ENCODE peak calls at places on chromosomes 13 and 19, in five cellular contexts. L, G, X, S and O are unnamed samples.

GRCh38 chr19:18871543-18871942 is 24.4 kb downstream of the CERS1 start:
- DNase-seq in S (no peak), L (no peak), X (no peak), G (no peak), O (no peak)

GRCh38 chr13:28574617-28575142 is 79.8 kb upstream of the FLT1 start:
- DNase-seq in L (no peak), S (peak; percentile 25), G (peak; percentile 10), X (peak; percentile 77), O (peak; percentile 68)

GRCh38 chr13:94707400-94708021 is 4.8 kb downstream of the SOX21 start:
- DNase-seq in G (no peak), X (peak; percentile 62), S (no peak), L (peak; percentile 68), O (no peak)

GRCh38 chr19:51356159-51356801 is 9.9 kb downstream of the ETFB start:
- DNase-seq in X (no peak), G (peak; percentile 80), L (no peak), S (no peak), O (no peak)

GRCh38 chr19:31408460-31409124 is 59.4 kb upstream of the TSHZ3 start:
- DNase-seq in X (no peak), S (no peak), G (no peak), L (no peak), O (no peak)

GRCh38 chr19:5265260-5265659 is 75.4 kb downstream of the PTPRS start:
- DNase-seq in G (no peak), X (no peak), L (no peak), S (no peak), O (no peak)

GRCh38 chr19:35713904-35714440 is 3.8 kb upstream of the KMT2B start:
- DNase-seq in L (no peak), G (no peak), S (no peak), X (no peak), O (no peak)

GRCh38 chr13:90792335-90792734 is 555.2 kb upstream of the MIR17HG start:
- DNase-seq in G (no peak), X (no peak), S (no peak), L (no peak), O (no peak)

GRCh38 chr19:2275588-2276428 is 6.2 kb downstream of the PEAK3 start:
- DNase-seq in S (no peak), X (no peak), G (no peak), L (peak; percentile 26), O (no peak)

GRCh38 chr19:29263305-29264080 is 50.5 kb upstream of the UQCRFS1 start:
- DNase-seq in L (peak; percentile 65), X (peak; percentile 58), S (no peak), G (peak; percentile 11), O (peak; percentile 12)

GRCh38 chr13:50697746-50698526 is 145.6 kb downstream of the DLEU7 start:
- DNase-seq in X (no peak), G (no peak), L (no peak), S (no peak), O (no peak)

GRCh38 chr19:46481947-46482346 is 10.6 kb upstream of the PNMA8A start:
- DNase-seq in L (no peak), X (no peak), S (no peak), G (no peak), O (no peak)

GRCh38 chr19:28466107-28467045 is 746.6 kb downstream of the UQCRFS1 start:
- DNase-seq in X (peak; percentile 70), L (peak; percentile 57), S (no peak), G (peak; percentile 3), O (no peak)

GRCh38 chr19:42961119-42961518 is 24.1 kb upstream of the PSG7 start:
- DNase-seq in G (no peak), S (no peak), L (no peak), X (no peak), O (no peak)

GRCh38 chr19:46975918-46976782 is 43.5 kb upstream of the NPAS1 start:
- DNase-seq in X (no peak), S (no peak), L (peak; percentile 69), G (peak; percentile 70), O (no peak)

GRCh38 chr13:40667622-40667978 is 1.2 kb upstream of the FOXO1 start:
- DNase-seq in S (no peak), G (no peak), X (no peak), L (no peak), O (no peak)

GRCh38 chr13:75633285-75633684 is 2.8 kb upstream of the LMO7 start:
- DNase-seq in S (no peak), L (no peak), X (no peak), G (peak; percentile 33), O (no peak)

GRCh38 chr19:7200739-7201138 is 93.5 kb downstream of the INSR start:
- DNase-seq in S (no peak), L (no peak), G (no peak), X (no peak), O (no peak)

GRCh38 chr19:5953680-5954213 is 24.2 kb downstream of the RANBP3 start:
- DNase-seq in G (no peak), L (no peak), S (no peak), X (peak; percentile 44), O (no peak)

GRCh38 chr13:79282976-79283375 is 123.1 kb downstream of the RBM26 start:
- DNase-seq in L (no peak), X (no peak), G (peak; percentile 20), S (no peak), O (peak; percentile 85)

GRCh38 chr19:4310247-4311121 is 6.1 kb downstream of the FSD1 start:
- DNase-seq in S (no peak), X (peak; percentile 95), G (peak; percentile 94), L (peak; percentile 88), O (no peak)

GRCh38 chr19:42270346-42271044 is 1.4 kb downstream of the CIC start:
- DNase-seq in X (no peak), L (peak; percentile 49), G (no peak), S (no peak), O (peak; percentile 64)

GRCh38 chr19:3511506-3512251 is 5.6 kb downstream of the FZR1 start:
- DNase-seq in L (no peak), S (no peak), X (no peak), G (no peak), O (no peak)

GRCh38 chr13:80010286-80010831 is 330.6 kb downstream of the SPRY2 start:
- DNase-seq in X (no peak), L (no peak), G (no peak), S (no peak), O (no peak)

GRCh38 chr13:85509512-85509911 is 289.7 kb downstream of the SLITRK6 start:
- DNase-seq in G (no peak), S (no peak), L (no peak), X (no peak), O (no peak)

GRCh38 chr13:97325738-97326137 is 103.6 kb downstream of the MBNL2 start:
- DNase-seq in L (no peak), G (no peak), S (no peak), X (no peak), O (no peak)

GRCh38 chr13:67620665-67621064 is 390.5 kb upstream of the PCDH9 start:
- DNase-seq in G (no peak), S (no peak), X (no peak), L (no peak), O (no peak)

GRCh38 chr19:38679839-38680238 is 32.4 kb downstream of the ACTN4 start:
- DNase-seq in G (no peak), X (no peak), L (no peak), S (no peak), O (no peak)

GRCh38 chr13:101059803-101060202 is 356.5 kb downstream of the NALCN start:
- DNase-seq in L (no peak), X (no peak), G (no peak), S (no peak), O (no peak)

GRCh38 chr13:50452028-50452427 is 391.5 kb downstream of the DLEU7 start:
- DNase-seq in L (no peak), S (no peak), X (no peak), G (no peak), O (no peak)

GRCh38 chr13:26561636-26562537 is 4.4 kb downstream of the WASF3 start:
- DNase-seq in X (no peak), S (no peak), L (peak; percentile 51), G (peak; percentile 35), O (no peak)

DNA sequence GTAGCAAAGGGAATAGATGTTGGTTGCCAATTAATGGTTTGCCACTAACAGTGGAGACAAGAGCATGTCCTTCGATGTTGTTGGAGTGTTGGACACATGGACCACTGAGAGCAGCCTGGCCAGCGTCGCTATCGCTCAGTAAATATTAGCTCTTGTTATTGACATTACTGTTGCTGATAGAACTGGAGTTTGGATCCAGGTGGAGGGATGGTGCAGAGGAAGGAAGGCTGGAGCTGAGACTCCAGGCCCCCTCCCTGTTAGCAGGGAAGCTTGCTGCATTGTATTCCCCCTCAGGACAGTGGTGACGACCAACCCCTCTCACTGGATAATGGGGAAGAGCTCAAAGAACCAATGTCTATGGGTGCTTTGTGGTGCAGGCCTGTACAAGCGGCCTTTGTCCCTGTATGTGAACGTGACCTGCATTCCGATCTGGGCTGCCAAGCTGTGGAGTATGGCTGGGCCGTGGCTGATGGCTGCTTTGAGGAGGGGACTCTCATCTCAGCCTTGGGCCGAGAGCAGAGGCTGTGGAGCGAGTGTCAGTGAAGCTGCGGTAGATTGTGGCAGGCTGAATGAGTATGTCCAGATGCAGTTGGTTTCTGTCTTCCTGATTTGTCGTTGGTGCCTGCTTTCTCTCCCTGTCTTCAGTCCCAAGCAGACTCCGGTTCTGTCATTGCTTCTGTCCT is 7.0 kb downstream of the CLASRP start:
- DNase-seq in S (no peak), L (no peak), X (no peak), G (peak; percentile 95), O (no peak)
- TF ChIP-seq GABPA in S (no peak), L (no peak), X (no peak), G (peak; percentile 72), O (no peak)

DNA sequence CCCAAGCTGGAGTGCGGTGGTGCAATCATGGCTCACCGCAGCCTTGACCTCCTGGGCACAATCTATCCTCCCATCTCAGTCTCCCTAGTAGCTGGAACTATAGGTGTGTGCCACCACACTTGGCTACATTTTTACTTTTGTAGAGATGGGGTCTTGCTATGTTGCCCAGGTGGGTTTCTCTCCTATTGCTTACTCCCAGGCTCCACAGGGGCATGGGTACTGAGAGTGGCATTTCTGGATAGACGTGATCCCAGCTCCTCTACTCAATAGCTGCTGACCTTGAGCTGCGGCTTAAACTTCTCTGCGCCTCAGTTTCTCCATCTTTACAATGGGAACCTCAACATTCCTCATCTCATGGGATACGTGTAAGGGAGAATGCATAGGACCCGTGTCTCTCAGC is 11.6 kb downstream of the MVB12A start:
- DNase-seq in G (no peak), X (no peak), L (no peak), S (no peak), O (no peak)
- TF ChIP-seq REST in G (no peak), X (no peak), L (no peak), S (no peak), O (no peak)

DNA sequence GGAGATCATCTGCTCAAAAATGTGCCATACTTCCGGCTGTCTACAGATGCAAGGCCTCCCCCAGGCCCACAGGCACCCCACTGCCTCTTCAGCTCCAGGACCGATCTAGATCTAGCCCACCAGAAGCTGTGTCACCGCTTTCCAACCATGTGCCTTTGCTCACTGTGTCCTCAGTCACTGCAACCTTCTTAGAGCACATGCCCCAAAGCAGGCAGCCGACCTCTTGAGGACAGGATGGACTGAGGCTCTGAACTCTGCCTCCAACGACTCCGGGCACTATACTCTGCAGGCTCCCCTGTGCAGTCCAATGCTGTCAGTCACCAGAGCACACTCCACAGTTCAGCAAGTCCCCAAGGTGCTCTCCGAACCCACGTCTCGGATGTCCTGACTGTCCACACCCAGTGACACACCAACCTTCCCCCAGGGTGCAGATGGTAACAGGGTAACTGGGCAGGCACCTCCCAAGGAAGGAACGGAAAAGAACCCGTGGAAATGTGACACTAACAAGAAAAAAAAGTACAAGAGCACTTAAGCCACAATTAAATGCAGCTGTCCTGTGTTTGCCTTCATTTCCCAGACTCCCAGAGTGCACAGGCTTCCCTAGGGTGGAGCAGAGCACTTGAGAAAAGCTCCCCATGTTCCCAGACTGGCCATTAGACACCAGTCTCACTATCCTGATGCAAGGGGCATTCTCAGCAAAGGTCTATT is 4.8 kb downstream of the STK24 start:
- DNase-seq in L (peak; percentile 55), X (no peak), G (peak; percentile 39), S (no peak), O (no peak)
- TF ChIP-seq GABPA in L (no peak), X (no peak), G (no peak), S (no peak), O (no peak)

GRCh38 chr13:112618501-112618900 is 30.5 kb upstream of the TUBGCP3 start:
- DNase-seq in S (no peak), G (no peak), X (peak; percentile 2), L (no peak), O (no peak)
- TF ChIP-seq REST in S (no peak), G (no peak), X (no peak), L (no peak), O (no peak)